ENCODE peak calls at places on chromosomes 12 and 14, in six cellular contexts. U is IMR-90, V is H9, I is trophoblast cell, D is neuronal stem cell, H is mesenchymal stem cell. P is an unnamed sample.

GRCh38 chr14:68797180-68797670 is 4.4 kb upstream of the ZFP36L1 start:
- DNase-seq in V (peak), I (peak), H (no peak), D (no peak), U (no peak), P (peak)

GRCh38 chr12:126093911-126094310 is 1028.7 kb downstream of the AACS start:
- DNase-seq in D (peak), U (no peak), H (no peak), I (peak), V (peak), P (peak)

GRCh38 chr12:13986031-13986430 is 4.6 kb upstream of the GRIN2B start:
- DNase-seq in V (no peak), I (no peak), D (no peak), U (no peak), H (no peak), P (no peak)

GRCh38 chr12:89161553-89161952 is 190.7 kb downstream of the DUSP6 start:
- DNase-seq in D (no peak), H (no peak), I (peak), U (no peak), V (no peak), P (no peak)

GRCh38 chr12:112938751-112939150 is 477 bp downstream of the OAS3 start:
- DNase-seq in U (no peak), V (no peak), H (peak), D (no peak), I (no peak), P (no peak)

GRCh38 chr12:65685514-65685913 is 138.8 kb upstream of the HMGA2 start:
- DNase-seq in V (no peak), H (peak), I (peak), D (no peak), U (peak), P (no peak)

GRCh38 chr12:7859552-7859951 is 13.2 kb downstream of the SLC2A14 start:
- DNase-seq in V (no peak), U (peak), D (no peak), H (peak), I (peak), P (no peak)

GRCh38 chr12:128077917-128078298 is 189.1 kb upstream of the TMEM132C start:
- DNase-seq in D (no peak), U (no peak), V (no peak), H (no peak), I (no peak), P (no peak)

GRCh38 chr12:62291888-62292760 is 31.9 kb downstream of the USP15 start:
- DNase-seq in U (peak), I (no peak), V (no peak), H (peak), D (no peak), P (no peak)

GRCh38 chr12:52356031-52356761 is 11.1 kb downstream of the KRT85 start:
- DNase-seq in H (no peak), U (no peak), I (no peak), V (no peak), D (no peak), P (no peak)

GRCh38 chr12:51471465-51471864 is 46.8 kb downstream of the SLC4A8 start:
- DNase-seq in U (no peak), H (no peak), D (no peak), V (no peak), I (no peak), P (no peak)

GRCh38 chr12:106227641-106228319 is 20.0 kb downstream of the CKAP4 start:
- DNase-seq in D (no peak), H (peak), U (no peak), I (peak), V (peak), P (no peak)

GRCh38 chr12:75657866-75658265 is 146.5 kb upstream of the KRR1 start:
- DNase-seq in D (no peak), I (peak), H (no peak), V (no peak), U (no peak), P (no peak)

GRCh38 chr12:75655233-75655879 is 143.9 kb upstream of the KRR1 start:
- DNase-seq in D (no peak), V (no peak), H (no peak), U (no peak), I (no peak), P (no peak)

GRCh38 chr12:75658286-75658685 is 146.9 kb upstream of the KRR1 start:
- DNase-seq in U (no peak), H (no peak), V (no peak), I (no peak), D (no peak), P (no peak)

GRCh38 chr12:75656210-75656609 is 144.8 kb upstream of the KRR1 start:
- DNase-seq in V (no peak), D (no peak), I (no peak), U (no peak), H (no peak), P (no peak)

GRCh38 chr12:75656650-75657049 is 145.2 kb upstream of the KRR1 start:
- DNase-seq in I (peak), V (no peak), D (no peak), U (peak), H (peak), P (no peak)
- H4K91ac ChIP-seq in I (no peak), V (no peak), D (no peak), U (peak), H (no peak), P (peak)

GRCh38 chr14:58517592-58517991 is 90.1 kb downstream of the KIAA0586 start:
- DNase-seq in H (no peak), V (no peak), D (no peak), U (no peak), I (no peak), P (no peak)
- H4K91ac ChIP-seq in H (no peak), V (no peak), D (no peak), U (no peak), I (no peak), P (no peak)

GRCh38 chr14:34233619-34234018 is 228.4 kb downstream of the SPTSSA start:
- DNase-seq in I (no peak), U (no peak), V (no peak), D (no peak), H (no peak), P (no peak)

GRCh38 chr14:34235635-34236300 is 226.3 kb downstream of the SPTSSA start:
- DNase-seq in I (no peak), H (peak), D (no peak), V (no peak), U (peak), P (no peak)

GRCh38 chr14:34232790-34233189 is 229.2 kb downstream of the SPTSSA start:
- DNase-seq in V (no peak), I (no peak), H (no peak), D (no peak), U (no peak), P (no peak)

GRCh38 chr14:34231626-34232025 is 230.4 kb downstream of the SPTSSA start:
- DNase-seq in H (no peak), V (no peak), D (no peak), I (no peak), U (no peak), P (no peak)

GRCh38 chr14:34234258-34234657 is 227.8 kb downstream of the SPTSSA start:
- DNase-seq in U (no peak), V (no peak), D (no peak), I (no peak), H (no peak), P (no peak)
- H4K91ac ChIP-seq in U (no peak), V (no peak), D (no peak), I (no peak), H (no peak), P (no peak)

GRCh38 chr12:77229640-77230442 is 164.5 kb upstream of the E2F7 start:
- DNase-seq in H (no peak), D (no peak), U (no peak), I (no peak), V (no peak), P (no peak)

GRCh38 chr12:77225373-77225772 is 160.0 kb upstream of the E2F7 start:
- DNase-seq in D (no peak), U (no peak), V (no peak), I (no peak), H (no peak), P (no peak)

GRCh38 chr12:77231548-77231947 is 166.2 kb upstream of the E2F7 start:
- DNase-seq in D (no peak), I (no peak), H (peak), V (no peak), U (peak), P (no peak)

GRCh38 chr12:77226398-77226797 is 161.0 kb upstream of the E2F7 start:
- DNase-seq in I (no peak), H (no peak), V (no peak), U (no peak), D (no peak), P (no peak)

GRCh38 chr12:77228376-77228775 is 163.0 kb upstream of the E2F7 start:
- DNase-seq in V (no peak), U (no peak), H (no peak), I (peak), D (no peak), P (no peak)
- H4K91ac ChIP-seq in V (no peak), U (no peak), H (no peak), I (no peak), D (no peak), P (no peak)

GRCh38 chr12:107365703-107366102 is 272.4 kb upstream of the CRY1 start:
- DNase-seq in D (no peak), H (no peak), I (no peak), V (no peak), U (no peak), P (no peak)

GRCh38 chr12:107366322-107366721 is 273.0 kb upstream of the CRY1 start:
- DNase-seq in V (no peak), I (no peak), U (no peak), D (no peak), H (no peak), P (no peak)

GRCh38 chr12:107369006-107369405 is 275.7 kb upstream of the CRY1 start:
- DNase-seq in V (no peak), D (no peak), U (no peak), H (no peak), I (no peak), P (no peak)

GRCh38 chr12:107369679-107370078 is 276.3 kb upstream of the CRY1 start:
- DNase-seq in D (no peak), V (no peak), H (no peak), U (no peak), I (no peak), P (no peak)

DNA sequence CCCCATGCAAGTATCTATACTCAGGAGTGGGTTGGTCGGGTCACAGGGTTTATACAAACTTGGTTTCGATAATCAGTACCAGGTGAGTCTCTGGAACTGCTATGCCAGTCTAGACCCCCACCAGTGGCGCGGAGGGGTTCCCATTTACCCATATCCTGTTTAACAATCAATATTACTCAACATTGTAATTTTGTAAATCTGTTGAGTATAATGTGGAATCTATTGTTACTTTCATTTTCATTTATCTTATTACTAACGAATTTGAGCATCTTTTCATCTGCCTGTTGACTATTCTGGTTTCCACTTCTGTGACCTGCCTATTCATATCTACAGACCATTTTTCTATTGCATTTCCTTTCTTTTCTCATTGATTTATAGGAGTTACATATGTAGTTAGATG is 275.2 kb upstream of the CRY1 start:
- DNase-seq in D (no peak), I (no peak), H (no peak), U (no peak), V (no peak), P (no peak)
- H4K91ac ChIP-seq in D (no peak), I (no peak), H (no peak), U (no peak), V (no peak), P (no peak)

GRCh38 chr12:122368361-122369073 is 54.0 kb downstream of the CLIP1 start:
- DNase-seq in V (no peak), I (peak), H (peak), D (no peak), U (peak), P (no peak)

GRCh38 chr12:122366685-122367475 is 55.6 kb downstream of the CLIP1 start:
- DNase-seq in H (peak), V (peak), D (peak), I (peak), U (peak), P (peak)

GRCh38 chr12:122374707-122375106 is 47.8 kb downstream of the CLIP1 start:
- DNase-seq in H (no peak), I (no peak), U (no peak), V (no peak), D (no peak), P (no peak)

DNA sequence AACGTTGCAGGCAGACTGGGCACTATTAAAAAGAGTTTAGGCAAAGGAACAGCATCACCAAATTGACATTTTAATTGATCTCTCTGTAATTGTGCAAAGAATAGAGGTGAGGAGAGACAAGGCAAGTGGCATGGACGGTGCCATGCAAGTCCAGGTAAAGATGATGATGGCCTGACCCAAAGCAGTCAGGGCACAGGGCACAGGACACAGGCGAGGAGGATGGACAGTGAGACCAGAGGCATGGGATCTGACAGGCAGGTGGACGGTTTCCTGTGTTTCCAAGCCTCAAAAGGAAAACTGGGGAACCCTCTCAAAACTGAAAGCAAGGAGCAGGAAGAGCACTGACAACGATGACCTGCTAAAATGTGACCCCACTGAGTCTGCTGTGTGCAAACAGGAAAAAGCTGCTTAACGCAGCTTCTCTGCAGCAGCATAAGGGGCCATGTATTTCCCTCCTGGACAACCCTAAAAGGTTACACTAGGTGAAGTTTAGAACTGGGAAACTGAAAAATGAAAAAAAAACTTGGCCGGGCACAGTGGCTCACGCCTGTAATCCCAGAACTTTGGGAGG is 50.9 kb downstream of the CLIP1 start:
- DNase-seq in H (peak), I (no peak), D (no peak), U (no peak), V (no peak), P (no peak)
- H4K91ac ChIP-seq in H (peak), I (no peak), D (no peak), U (no peak), V (no peak), P (no peak)